ENCODE peak calls at places on chromosomes 4 and X, in six cellular contexts. M is tibial nerve, V is A549, Z is IMR-90, X is heart left ventricle, K is GM12891. O is an unnamed sample.

GRCh38 chr4:52574036-52574435 is 85.1 kb downstream of the USP46 start:
- DNase-seq in Z (peak), K (no peak), V (no peak), X (no peak), M (no peak), O (no peak)

GRCh38 chr4:141636771-141637460 is 533 bp downstream of the IL15 start:
- DNase-seq in Z (peak), X (peak), M (no peak), V (peak), K (peak), O (peak)

GRCh38 chr4:177108708-177109107 is 201.0 kb upstream of the NEIL3 start:
- DNase-seq in V (no peak), M (no peak), X (no peak), Z (peak), K (no peak), O (no peak)

GRCh38 chr4:142817442-142817841 is 28.7 kb downstream of the INPP4B start:
- DNase-seq in Z (peak), K (no peak), V (no peak), M (no peak), X (no peak), O (no peak)

GRCh38 chrX:144840616-144841015 is 406.7 kb upstream of the SPANXN1 start:
- DNase-seq in M (no peak), K (no peak), Z (no peak), V (no peak), X (no peak), O (no peak)

GRCh38 chr4:3445111-3445820 is 3.5 kb downstream of the HGFAC start:
- DNase-seq in V (no peak), X (no peak), K (no peak), M (no peak), Z (no peak), O (no peak)

GRCh38 chr4:5992171-5993062 is 25.8 kb downstream of the C4orf50 start:
- DNase-seq in M (no peak), K (no peak), Z (no peak), V (no peak), X (no peak), O (no peak)

GRCh38 chrX:95764972-95765451 is 919.6 kb upstream of the DIAPH2 start:
- DNase-seq in M (no peak), V (no peak), X (no peak), K (no peak), Z (peak), O (peak)

GRCh38 chrX:30533261-30533660 is 44.3 kb downstream of the TASL start:
- DNase-seq in V (no peak), Z (peak), X (no peak), K (no peak), M (no peak), O (no peak)

GRCh38 chrX:41737065-41737464 is 13.1 kb downstream of the GPR82 start:
- DNase-seq in V (no peak), X (no peak), M (no peak), Z (no peak), K (no peak), O (peak)

GRCh38 chr4:4289055-4289454 is 899 bp downstream of the LYAR start:
- DNase-seq in X (no peak), Z (no peak), K (no peak), M (no peak), V (peak), O (peak)

GRCh38 chr4:38856524-38857337 is at the start of gene TLR6:
- DNase-seq in M (no peak), V (no peak), K (no peak), Z (peak), X (no peak), O (peak)

GRCh38 chr4:56757821-56758400 is 63.6 kb downstream of the SPINK2 start:
- DNase-seq in X (peak), Z (peak), M (no peak), V (peak), K (peak), O (no peak)

GRCh38 chr4:38099908-38100407 is 139.8 kb downstream of the PTTG2 start:
- DNase-seq in K (no peak), X (no peak), V (no peak), M (no peak), Z (peak), O (no peak)

GRCh38 chr4:36841583-36842326 is 402.8 kb upstream of the NWD2 start:
- DNase-seq in X (no peak), M (no peak), V (no peak), K (no peak), Z (no peak), O (no peak)

GRCh38 chr4:108433832-108434231 is 186.5 kb upstream of the RPL34 start:
- DNase-seq in Z (peak), M (no peak), V (no peak), X (no peak), K (no peak), O (no peak)

GRCh38 chr4:152972821-152973613 is 36.9 kb downstream of the FHDC1 start:
- DNase-seq in M (no peak), X (no peak), Z (peak), V (no peak), K (no peak), O (no peak)

GRCh38 chr4:108114503-108114902 is 54.2 kb downstream of the LEF1 start:
- DNase-seq in K (no peak), V (no peak), X (no peak), Z (no peak), M (no peak), O (peak)

GRCh38 chr4:8828869-8829268 is 42.8 kb downstream of the HMX1 start:
- DNase-seq in K (no peak), Z (no peak), M (no peak), V (no peak), X (no peak), O (no peak)

GRCh38 chr4:171814545-171814944 is 1.3 kb downstream of the GALNTL6 start:
- DNase-seq in V (no peak), X (no peak), Z (no peak), K (no peak), M (no peak), O (no peak)

GRCh38 chr4:88291003-88291402 is 6.6 kb upstream of the PPM1K start:
- DNase-seq in X (no peak), V (no peak), K (no peak), Z (peak), M (no peak), O (no peak)

GRCh38 chr4:40170588-40170987 is 26.2 kb upstream of the RHOH start:
- DNase-seq in V (no peak), K (no peak), X (no peak), Z (no peak), M (no peak), O (no peak)

GRCh38 chr4:40165931-40166330 is 30.9 kb upstream of the RHOH start:
- DNase-seq in M (no peak), K (no peak), V (no peak), X (no peak), Z (no peak), O (no peak)

GRCh38 chr4:40173470-40173875 is 23.4 kb upstream of the RHOH start:
- DNase-seq in Z (no peak), V (no peak), M (no peak), K (peak), X (no peak), O (no peak)

GRCh38 chr4:40164459-40164858 is 32.4 kb upstream of the RHOH start:
- DNase-seq in K (no peak), M (no peak), Z (no peak), V (no peak), X (no peak), O (no peak)

DNA sequence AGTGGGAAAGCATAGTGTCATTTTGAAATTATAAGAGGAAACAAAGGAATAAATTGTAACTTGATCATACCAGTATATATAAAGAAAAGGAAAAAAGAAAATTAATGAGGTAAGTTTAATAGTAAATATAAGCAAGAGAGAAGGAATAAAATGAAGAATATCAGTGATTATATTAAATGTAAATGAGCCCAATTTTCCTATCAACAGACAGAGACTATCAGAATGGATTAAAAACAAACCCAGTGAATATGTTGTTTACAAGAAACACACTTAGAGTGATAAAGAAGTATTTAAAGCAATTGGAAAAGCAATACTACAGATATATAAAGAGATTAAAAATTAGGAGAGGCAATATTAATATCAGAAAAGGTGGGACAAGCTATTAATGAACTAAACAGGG is 28.8 kb upstream of the RHOH start:
- DNase-seq in Z (no peak), K (no peak), M (no peak), V (no peak), X (no peak), O (no peak)
- TF ChIP-seq POLR2A in Z (no peak), K (no peak), M (no peak), V (no peak), X (no peak), O (no peak)

GRCh38 chr4:158768577-158769174 is at the start of gene FNIP2:
- DNase-seq in Z (peak), V (peak), K (peak), X (peak), M (peak), O (peak)
- TF ChIP-seq POLR2A in Z (peak), V (peak), K (no peak), X (peak), M (peak), O (peak)

GRCh38 chr4:40197879-40198689 is 1.3 kb downstream of the RHOH start:
- DNase-seq in V (no peak), X (no peak), Z (no peak), M (no peak), K (no peak), O (peak)

GRCh38 chr4:40200881-40201797 is 4.3 kb downstream of the RHOH start:
- DNase-seq in X (no peak), M (no peak), Z (peak), K (no peak), V (no peak), O (peak)

GRCh38 chr4:40199179-40199670 is 2.4 kb downstream of the RHOH start:
- DNase-seq in V (no peak), X (no peak), Z (no peak), K (no peak), M (no peak), O (peak)

GRCh38 chr4:40201898-40202297 is 5.1 kb downstream of the RHOH start:
- DNase-seq in X (no peak), M (no peak), V (no peak), K (no peak), Z (no peak), O (no peak)

DNA sequence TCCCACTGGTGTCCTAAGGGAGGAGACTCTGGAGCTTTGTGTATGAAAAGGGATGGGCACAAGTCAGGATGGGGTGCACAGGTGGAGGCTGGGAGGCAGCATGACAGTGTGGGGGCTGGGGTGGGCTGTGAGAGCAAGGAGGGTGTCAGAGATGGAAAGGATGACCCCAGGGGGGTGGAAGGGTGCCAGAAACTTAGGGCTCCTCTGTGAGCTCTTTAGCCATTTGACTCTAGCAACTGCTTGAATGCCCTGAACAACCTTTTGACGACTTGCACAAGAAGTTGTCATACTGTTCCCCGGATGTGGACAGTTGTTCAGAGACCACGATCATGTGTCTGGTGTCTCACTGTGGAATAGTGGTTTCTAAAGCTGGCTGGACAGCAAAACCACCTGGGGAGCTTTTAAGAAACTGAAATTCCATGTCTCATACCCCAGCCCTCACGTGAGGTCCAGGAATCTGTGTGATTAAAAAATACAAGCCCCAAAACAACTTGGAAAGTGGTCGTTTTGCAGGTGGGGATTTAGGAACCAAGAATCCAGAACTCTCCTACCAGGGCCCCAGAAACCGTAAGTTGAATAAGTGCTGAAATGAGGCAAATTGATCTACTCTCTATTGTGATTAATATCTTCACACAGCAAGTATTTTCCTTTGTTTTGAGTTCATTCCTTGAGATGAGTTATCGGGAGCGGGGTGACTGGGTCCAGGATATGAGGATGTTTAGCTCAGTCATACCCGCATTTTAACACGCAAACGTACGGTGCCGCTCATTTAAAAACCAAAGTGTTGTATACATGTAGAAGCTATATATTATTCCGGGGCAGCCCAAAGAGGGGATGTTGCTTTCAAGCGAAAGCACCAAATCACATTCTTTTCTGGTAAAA is 3.4 kb downstream of the RHOH start:
- DNase-seq in V (no peak), X (no peak), Z (peak), M (no peak), K (no peak), O (peak)
- TF ChIP-seq POLR2A in V (no peak), X (no peak), Z (no peak), M (no peak), K (peak), O (no peak)

DNA sequence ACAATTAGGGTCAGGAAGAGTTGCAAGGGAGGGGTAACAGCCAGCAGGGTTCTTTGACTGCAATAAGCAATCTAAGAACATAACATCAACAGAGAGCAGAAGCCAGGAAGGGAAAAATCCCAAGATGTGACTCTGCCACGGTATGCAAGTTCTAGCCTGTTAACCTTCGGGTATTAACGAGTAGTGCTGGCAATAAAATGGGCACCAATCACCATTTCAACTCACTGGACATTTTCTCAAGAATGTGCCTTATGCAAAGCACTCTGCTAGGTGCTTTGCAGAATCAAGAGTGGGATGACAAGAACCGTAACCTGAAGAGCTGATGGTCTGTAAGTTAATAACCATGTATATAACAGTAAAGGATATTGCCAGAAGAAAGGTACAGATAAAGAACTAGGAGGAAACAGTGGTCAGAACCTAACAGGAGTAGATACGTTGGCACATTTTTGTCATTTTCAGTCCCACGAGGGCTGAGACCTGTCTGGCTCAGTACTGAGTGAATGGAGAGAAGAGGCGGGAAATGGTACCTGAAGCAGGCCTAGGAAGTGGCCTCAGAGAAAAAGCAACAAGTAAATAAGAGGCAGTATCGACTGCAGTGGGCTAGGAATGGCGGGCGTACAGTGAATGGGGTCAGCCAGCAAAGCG is 2.7 kb downstream of the ELOVL6 start:
- DNase-seq in Z (peak), X (no peak), K (no peak), V (peak), M (no peak), O (no peak)
- TF ChIP-seq POLR2A in Z (no peak), X (no peak), K (no peak), V (no peak), M (no peak), O (no peak)

DNA sequence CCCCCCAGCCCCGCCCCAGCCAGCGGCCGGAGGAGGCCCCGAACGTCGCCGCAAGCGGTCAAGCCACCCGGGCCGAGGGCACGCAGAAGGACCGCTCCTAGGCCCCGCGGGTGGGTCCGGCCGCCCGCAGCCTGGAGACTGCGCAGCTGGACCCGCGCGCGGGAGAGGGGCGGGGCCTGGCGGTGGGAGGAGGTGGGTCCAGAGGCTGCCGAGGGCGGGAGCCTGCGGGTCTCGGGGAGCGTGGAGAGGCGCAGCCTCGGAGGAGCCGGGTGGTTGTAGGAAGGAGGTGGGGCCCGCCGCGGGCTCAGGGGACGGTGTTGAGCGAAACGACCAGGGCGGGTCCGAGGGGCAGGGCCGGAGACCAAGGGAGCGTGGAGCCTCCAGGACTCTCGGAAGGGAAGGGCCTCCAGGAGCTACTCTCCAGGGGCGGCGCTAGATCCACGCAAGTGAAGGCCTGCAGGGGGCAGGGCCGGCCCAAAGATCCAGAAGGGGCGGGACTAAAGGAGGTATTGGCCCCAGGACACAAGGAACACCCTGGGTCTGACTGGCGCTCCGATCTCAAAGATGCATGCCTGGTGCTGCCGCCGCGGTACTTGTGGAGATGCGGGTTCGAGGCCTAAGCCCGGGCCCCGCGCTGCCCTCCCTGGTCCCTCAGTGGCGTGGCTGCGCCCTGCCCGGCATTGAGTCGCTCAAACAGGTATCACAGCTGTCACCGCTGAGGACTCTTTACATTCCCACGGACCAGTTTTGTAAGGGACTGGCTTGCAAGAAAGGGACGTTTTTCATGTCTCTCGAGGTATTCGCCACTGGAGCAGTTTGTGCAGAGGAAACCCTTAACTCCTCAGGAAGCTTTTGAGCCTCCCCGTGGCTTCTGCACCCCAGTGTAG is 5.9 kb downstream of the TIMM17B start:
- DNase-seq in X (peak), Z (peak), V (peak), K (peak), M (peak), O (peak)
- TF ChIP-seq POLR2A in X (peak), Z (no peak), V (peak), K (no peak), M (peak), O (peak)

DNA sequence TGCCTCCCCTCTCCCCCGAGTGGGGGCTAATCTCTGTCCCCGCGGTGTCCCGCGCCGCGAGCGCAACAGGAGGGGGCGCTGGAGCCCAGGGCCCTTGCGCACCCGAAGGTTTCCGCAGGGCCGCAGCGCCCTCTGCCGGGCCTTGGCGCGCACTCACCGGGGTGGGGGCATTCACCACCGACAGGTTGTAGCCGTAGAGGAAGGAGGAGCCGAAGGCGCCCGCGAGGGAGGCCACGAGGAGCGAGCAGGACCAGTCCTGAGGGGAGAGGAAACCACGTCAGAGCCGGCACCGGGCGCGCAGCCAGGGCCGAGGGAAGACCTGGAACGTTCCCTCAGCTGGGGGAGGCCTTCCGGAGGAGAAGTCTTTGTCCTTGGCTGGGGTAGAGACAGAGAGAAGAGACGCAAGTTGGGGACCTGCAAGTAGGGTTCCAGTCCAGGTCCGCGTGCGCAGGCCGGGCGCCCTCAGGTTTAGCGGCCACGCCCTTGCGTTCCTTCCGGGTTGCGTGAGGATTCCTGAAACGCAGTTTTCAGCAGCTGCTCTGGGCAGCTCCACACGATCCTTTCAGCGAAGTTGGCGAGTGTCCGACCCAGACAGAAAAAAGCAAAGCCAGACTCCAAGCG is 2.4 kb downstream of the SLC2A9 start:
- DNase-seq in K (peak), V (peak), X (peak), M (peak), Z (peak), O (peak)
- TF ChIP-seq POLR2A in K (peak), V (peak), X (peak), M (peak), Z (peak), O (peak)

GRCh38 chr4:128525387-128525786 is 237.8 kb upstream of the PGRMC2 start:
- DNase-seq in M (no peak), Z (peak), X (no peak), K (no peak), V (no peak), O (peak)

GRCh38 chr4:128524311-128524710 is 236.7 kb upstream of the PGRMC2 start:
- DNase-seq in K (no peak), V (peak), M (no peak), Z (peak), X (peak), O (peak)

GRCh38 chr4:128519163-128519810 is 231.7 kb upstream of the PGRMC2 start:
- DNase-seq in K (no peak), M (no peak), X (peak), Z (peak), V (no peak), O (no peak)

GRCh38 chr4:128521156-128521555 is 233.5 kb upstream of the PGRMC2 start:
- DNase-seq in M (no peak), X (no peak), V (no peak), Z (peak), K (no peak), O (no peak)

GRCh38 chr4:128521634-128522253 is 234.1 kb upstream of the PGRMC2 start:
- DNase-seq in K (no peak), V (peak), Z (peak), X (no peak), M (no peak), O (no peak)
- TF ChIP-seq POLR2A in K (no peak), V (no peak), Z (no peak), X (no peak), M (no peak), O (no peak)

GRCh38 chrX:102651968-102652744 is 873 bp downstream of the GPRASP1 start:
- DNase-seq in V (peak), X (peak), M (no peak), K (no peak), Z (peak), O (peak)

GRCh38 chrX:102654696-102655095 is 3.4 kb downstream of the GPRASP1 start:
- DNase-seq in M (no peak), K (no peak), X (no peak), V (no peak), Z (no peak), O (no peak)

GRCh38 chrX:102650903-102651241 is 411 bp upstream of the GPRASP1 start:
- DNase-seq in M (no peak), Z (no peak), X (no peak), K (no peak), V (no peak), O (peak)

GRCh38 chrX:102651242-102651967 is at the start of gene GPRASP1:
- DNase-seq in V (no peak), Z (peak), X (peak), M (peak), K (peak), O (peak)
- TF ChIP-seq POLR2A in V (no peak), Z (no peak), X (no peak), M (peak), K (no peak), O (no peak)

GRCh38 chrX:40524423-40524822 is 56.3 kb upstream of the ATP6AP2 start:
- DNase-seq in V (no peak), X (no peak), Z (no peak), K (no peak), M (no peak), O (no peak)
- TF ChIP-seq POLR2A in V (no peak), X (no peak), Z (no peak), K (no peak), M (no peak), O (no peak)